ENCODE peak calls at places on chromosomes 1 and 21, in six cellular contexts. E is upper lobe of left lung, A is stomach, J is SK-N-SH, U is transverse colon, X is GM23338. P is an unnamed sample. For H3K27me3 and H3K4me1, the result is how much of the 10 kb centered on the place peaks cover.

GRCh38 chr1:179883040-179883501 is 986 bp downstream of the TOR1AIP1 start:
- DNase-seq in E (peak), A (peak), J (peak), U (peak), X (no peak), P (peak)

GRCh38 chr1:67836769-67837168 is 3.5 kb upstream of the GNG12 start:
- DNase-seq in E (no peak), A (no peak), J (no peak), U (no peak), X (no peak), P (peak)

GRCh38 chr1:243979396-243979795 is 71.7 kb upstream of the ZBTB18 start:
- DNase-seq in E (peak), A (no peak), J (peak), U (no peak), X (no peak), P (no peak)

GRCh38 chr1:156821801-156822200 is 5.2 kb upstream of the SH2D2A start:
- DNase-seq in E (no peak), A (no peak), J (no peak), U (no peak), X (no peak), P (no peak)

GRCh38 chr21:17612565-17613241 is at the start of gene BTG3:
- DNase-seq in E (peak), A (peak), J (peak), U (peak), X (peak), P (peak)

GRCh38 chr1:39957299-39958020 is 2.5 kb downstream of the MFSD2A start:
- DNase-seq in E (no peak), A (no peak), J (peak), U (no peak), X (no peak), P (no peak)

GRCh38 chr1:159448181-159448580 is 8.7 kb downstream of the OR10J1 start:
- DNase-seq in E (no peak), A (no peak), J (no peak), U (no peak), X (no peak), P (no peak)

GRCh38 chr1:3320246-3321152 is 134.0 kb upstream of the ARHGEF16 start:
- DNase-seq in E (no peak), A (peak), J (no peak), U (peak), X (no peak), P (no peak)

GRCh38 chr1:162629651-162630050 is 2.6 kb upstream of the DDR2 start:
- DNase-seq in E (no peak), A (no peak), J (no peak), U (no peak), X (no peak), P (no peak)

GRCh38 chr1:234782057-234782800 is 172.3 kb upstream of the IRF2BP2 start:
- DNase-seq in E (no peak), A (no peak), J (no peak), U (no peak), X (no peak), P (no peak)

GRCh38 chr1:221510793-221511503 is 230.9 kb downstream of the DUSP10 start:
- DNase-seq in E (no peak), A (no peak), J (peak), U (no peak), X (no peak), P (no peak)

GRCh38 chr1:42758641-42759040 is 8.2 kb downstream of the P3H1 start:
- DNase-seq in E (no peak), A (no peak), J (no peak), U (no peak), X (no peak), P (no peak)

GRCh38 chr1:36977736-36978314 is 56.5 kb downstream of the GRIK3 start:
- DNase-seq in E (no peak), A (no peak), J (no peak), U (no peak), X (no peak), P (no peak)

GRCh38 chr1:119227446-119227845 is 87.0 kb upstream of the WARS2 start:
- DNase-seq in E (no peak), A (no peak), J (no peak), U (no peak), X (peak), P (no peak)

GRCh38 chr1:230268371-230269170 is 157.6 kb downstream of the PGBD5 start:
- DNase-seq in E (no peak), A (no peak), J (peak), U (peak), X (peak), P (peak)

GRCh38 chr1:235317179-235317578 is 10.8 kb downstream of the ARID4B start:
- DNase-seq in E (no peak), A (no peak), J (no peak), U (no peak), X (no peak), P (no peak)

GRCh38 chr1:231046730-231047395 is 6.8 kb upstream of the FAM89A start:
- DNase-seq in E (no peak), A (no peak), J (no peak), U (no peak), X (no peak), P (no peak)

GRCh38 chr1:185284533-185285244 is 32.4 kb downstream of the IVNS1ABP start:
- DNase-seq in E (no peak), A (no peak), J (no peak), U (no peak), X (no peak), P (no peak)

GRCh38 chr21:33873116-33873515 is 42.5 kb downstream of the ATP5PO start:
- DNase-seq in E (no peak), A (no peak), J (no peak), U (no peak), X (no peak), P (no peak)

GRCh38 chr1:235989105-235989504 is 75.8 kb downstream of the NID1 start:
- DNase-seq in E (no peak), A (no peak), J (no peak), U (no peak), X (no peak), P (no peak)

GRCh38 chr1:10001016-10001665 is 4.1 kb downstream of the RBP7 start:
- DNase-seq in E (no peak), A (no peak), J (no peak), U (no peak), X (no peak), P (no peak)

GRCh38 chr1:40273547-40274166 is 15.6 kb downstream of the ZMPSTE24 start:
- DNase-seq in E (no peak), A (no peak), J (no peak), U (no peak), X (no peak), P (no peak)

GRCh38 chr1:116957646-116958045 is 43.9 kb upstream of the CD101 start:
- DNase-seq in E (no peak), A (no peak), J (no peak), U (no peak), X (no peak), P (no peak)

GRCh38 chr1:209787551-209787950 is 3.2 kb upstream of the C1orf74 start:
- DNase-seq in E (no peak), A (peak), J (no peak), U (peak), X (no peak), P (peak)

GRCh38 chr21:33078907-33079582 is 9.1 kb downstream of the OLIG1 start:
- DNase-seq in E (no peak), A (no peak), J (no peak), U (no peak), X (no peak), P (peak)

GRCh38 chr1:39104158-39105060 is 78.3 kb downstream of the NDUFS5 start:
- DNase-seq in E (no peak), A (no peak), J (no peak), U (peak), X (peak), P (peak)

GRCh38 chr1:177230228-177231016 is 59.7 kb downstream of the BRINP2 start:
- DNase-seq in E (no peak), A (no peak), J (no peak), U (no peak), X (no peak), P (no peak)

GRCh38 chr1:152348447-152348846 is 11.4 kb downstream of the FLG2 start:
- DNase-seq in E (no peak), A (no peak), J (no peak), U (no peak), X (peak), P (no peak)

GRCh38 chr1:247274857-247275256 is 19.0 kb downstream of the VN1R5 start:
- DNase-seq in E (no peak), A (no peak), J (no peak), U (no peak), X (no peak), P (no peak)

GRCh38 chr1:179706339-179706941 is 36.7 kb upstream of the FAM163A start:
- DNase-seq in E (no peak), A (peak), J (peak), U (peak), X (peak), P (peak)

GRCh38 chr1:184974837-184975115 is 468 bp upstream of the NIBAN1 start:
- DNase-seq in E (no peak), A (no peak), J (no peak), U (no peak), X (no peak), P (no peak)

GRCh38 chr1:88302843-88303486 is 381.1 kb upstream of the PKN2 start:
- DNase-seq in E (no peak), A (no peak), J (no peak), U (no peak), X (peak), P (peak)

GRCh38 chr1:21262282-21263051 is 27.8 kb downstream of the ECE1 start:
- DNase-seq in E (no peak), A (peak), J (peak), U (peak), X (peak), P (peak)

GRCh38 chr21:27581168-27581567 is 614.3 kb upstream of the ADAMTS5 start:
- DNase-seq in E (no peak), A (no peak), J (no peak), U (no peak), X (no peak), P (no peak)

GRCh38 chr1:56561227-56562019 is 17.9 kb downstream of the PLPP3 start:
- DNase-seq in E (no peak), A (no peak), J (no peak), U (no peak), X (no peak), P (no peak)

GRCh38 chr1:215905493-215906095 is 338.5 kb downstream of the KCTD3 start:
- DNase-seq in E (no peak), A (no peak), J (no peak), U (no peak), X (no peak), P (no peak)

GRCh38 chr1:244356371-244356770 is 95.3 kb downstream of the ADSS2 start:
- DNase-seq in E (no peak), A (no peak), J (no peak), U (no peak), X (no peak), P (no peak)

DNA sequence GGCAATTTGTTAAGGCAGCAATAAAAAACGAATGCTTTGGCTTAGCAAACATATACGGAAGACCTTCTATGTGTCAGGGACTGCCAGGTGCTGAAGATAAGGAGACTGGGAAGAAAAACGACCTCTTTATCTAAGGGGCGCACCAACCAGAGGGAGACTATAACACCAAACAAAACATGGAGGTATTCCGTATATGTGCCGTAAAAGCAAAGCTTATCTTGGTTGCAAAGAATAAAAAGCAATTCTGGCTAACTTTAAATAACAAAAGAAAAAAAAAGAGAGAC is 167.1 kb upstream of the KCNJ15 start:
- DNase-seq in E (no peak), A (no peak), J (no peak), U (no peak), X (no peak), P (no peak)
- TF ChIP-seq POLR2AphosphoS5 in E (no peak), A (no peak), J (no peak), U (no peak), X (no peak), P (no peak)

GRCh38 chr1:57916034-57916433 is 492.2 kb upstream of the DAB1 start:
- DNase-seq in E (no peak), A (no peak), J (no peak), U (no peak), X (no peak), P (no peak)
- H3K27me3 ChIP-seq in E (under half), A (under half), J (under half), U (under half), X (under half), P (under half)

DNA sequence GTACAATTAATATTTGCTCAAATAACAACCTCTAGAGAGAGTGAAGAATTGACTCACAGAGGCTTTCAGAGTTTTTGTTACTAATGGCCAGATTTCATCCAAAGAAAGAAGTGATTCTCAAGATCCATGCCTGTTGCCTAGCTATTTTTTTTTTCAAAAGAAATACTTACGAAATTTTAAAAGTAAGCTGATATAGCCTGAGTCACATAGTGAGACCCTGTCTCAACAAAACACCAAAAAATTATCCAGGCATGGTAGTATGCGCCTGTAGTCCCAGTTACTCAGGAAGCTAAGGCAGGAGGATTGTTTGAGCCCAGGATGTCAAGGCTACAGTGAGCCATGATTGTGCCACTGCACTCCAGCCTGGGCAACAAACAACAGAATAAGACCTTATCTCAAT is 14.6 kb downstream of the PALMD start:
- DNase-seq in E (no peak), A (no peak), J (no peak), U (no peak), X (no peak), P (no peak)
- H3K4me1 ChIP-seq in E (under half), A (under half), J (under half), U (under half), X (under half), P (under half)

DNA sequence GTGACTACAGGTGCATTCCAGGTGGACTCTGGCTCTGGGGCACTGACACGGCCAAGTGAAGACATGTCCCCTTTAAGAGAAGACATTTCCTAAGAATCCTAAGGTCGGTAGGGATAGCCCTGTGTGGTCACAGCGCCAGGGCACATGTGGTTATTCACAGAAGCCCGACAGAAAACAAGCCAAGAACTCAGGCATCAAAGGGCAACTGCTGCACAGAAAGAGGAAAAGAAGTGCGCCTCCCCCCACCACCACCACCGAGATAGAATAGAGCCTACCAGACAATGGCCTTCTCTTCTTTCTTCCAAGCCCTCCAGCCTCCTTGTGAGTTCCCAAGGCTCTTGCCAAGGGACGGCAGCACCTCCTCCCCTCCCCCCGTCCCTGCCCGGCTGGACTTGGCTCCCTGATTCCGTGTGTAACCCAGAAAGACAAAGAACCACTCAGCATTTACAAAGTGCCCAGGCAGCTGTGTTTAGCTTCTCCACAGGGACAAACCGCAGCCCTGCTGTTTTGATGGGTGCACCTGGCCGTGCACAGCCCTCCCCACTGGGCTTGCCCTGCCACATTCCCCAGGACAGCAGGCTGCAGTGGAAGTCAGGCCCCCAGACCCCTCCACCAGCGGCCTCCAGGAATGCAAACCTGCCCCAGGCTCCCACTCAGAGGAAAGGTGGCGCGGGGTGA is 30.2 kb downstream of the TMPRSS2 start:
- DNase-seq in E (no peak), A (peak), J (no peak), U (no peak), X (peak), P (no peak)
- TF ChIP-seq POLR2AphosphoS5 in E (no peak), A (no peak), J (no peak), U (no peak), X (no peak), P (no peak)

DNA sequence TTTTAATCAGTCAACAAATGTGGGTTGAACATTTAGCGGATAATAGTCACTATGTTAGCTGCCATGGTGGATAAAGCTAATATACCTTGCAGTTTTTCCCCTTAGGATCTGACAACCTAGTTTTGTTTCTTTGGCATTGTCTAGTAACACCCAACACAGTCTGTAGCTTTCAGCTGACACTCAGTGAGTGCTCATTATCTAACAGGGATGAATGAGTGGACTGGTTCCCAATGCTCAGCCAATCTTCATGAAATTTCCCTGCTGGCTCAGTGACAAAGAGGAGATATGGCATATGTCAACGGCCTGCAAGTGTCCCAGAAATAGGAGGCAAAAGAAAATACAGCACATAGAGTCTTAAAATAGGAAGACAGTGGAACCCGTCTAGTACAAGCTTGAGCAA is 35.0 kb downstream of the RXRG start:
- DNase-seq in E (no peak), A (no peak), J (no peak), U (no peak), X (no peak), P (no peak)
- H3K27me3 ChIP-seq in E (under half), A (under half), J (under half), U (under half), X (under half), P (under half)

DNA sequence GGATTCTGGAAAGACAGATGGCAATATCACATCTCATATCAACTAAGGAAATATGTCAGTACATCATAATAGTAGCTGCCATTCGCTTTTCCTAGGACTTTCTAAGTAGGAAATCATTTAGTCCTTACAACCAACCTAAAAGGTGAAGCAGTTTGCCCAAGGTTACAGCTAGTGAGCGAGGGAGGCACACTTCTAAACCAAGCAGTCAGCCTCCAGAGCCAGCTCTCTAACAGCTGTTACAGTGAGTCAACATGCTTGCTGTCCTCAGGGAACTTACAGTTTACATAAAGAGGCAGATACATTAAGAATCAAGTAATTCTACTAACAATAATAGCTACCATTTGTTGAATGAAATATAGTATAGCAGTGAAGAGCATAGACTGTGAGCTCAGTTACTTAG is 57.1 kb downstream of the GIPC2 start:
- DNase-seq in E (no peak), A (no peak), J (no peak), U (no peak), X (no peak), P (no peak)
- H3K4me1 ChIP-seq in E (under half), A (under half), J (under half), U (under half), X (under half), P (under half)